ENCODE peak calls at places on chromosome 19, in eight cellular contexts. N is AG04450, H is esophagus squamous epithelium, R is ovary, X is transverse colon, F is heart left ventricle, D is PC-3, P is H1. S is an unnamed sample.

GRCh38 chr19:45096700-45097099 is 3.7 kb downstream of the PPP1R37 start:
- DNase-seq in H (no peak), N (no peak), P (no peak), F (no peak), D (no peak), X (no peak), R (no peak), S (no peak)

GRCh38 chr19:56133858-56134654 is 7.0 kb upstream of the ZNF444 start:
- DNase-seq in H (no peak), X (no peak), D (peak), F (no peak), R (no peak), N (no peak), P (no peak), S (peak)

GRCh38 chr19:29520390-29520789 is 5.4 kb upstream of the VSTM2B start:
- DNase-seq in X (no peak), N (no peak), P (no peak), H (no peak), R (no peak), F (no peak), D (no peak), S (no peak)

GRCh38 chr19:13035820-13036365 is 40.6 kb downstream of the NFIX start:
- DNase-seq in X (no peak), P (no peak), N (no peak), F (no peak), D (no peak), R (no peak), H (no peak), S (no peak)

GRCh38 chr19:35458821-35459391 is 10.8 kb downstream of the FFAR2 start:
- DNase-seq in H (no peak), D (no peak), P (no peak), X (no peak), R (no peak), F (no peak), N (no peak), S (no peak)

GRCh38 chr19:50361290-50362029 is 4.0 kb downstream of the NAPSA start:
- DNase-seq in D (no peak), P (no peak), H (no peak), F (no peak), R (no peak), N (no peak), X (no peak), S (peak)

GRCh38 chr19:3766520-3766919 is 4.0 kb downstream of the MRPL54 start:
- DNase-seq in F (no peak), R (no peak), D (no peak), P (no peak), X (no peak), N (no peak), H (no peak), S (no peak)

GRCh38 chr19:36849701-36850645 is 703 bp upstream of the ZNF345 start:
- DNase-seq in X (peak), R (peak), P (peak), F (peak), N (peak), H (peak), D (peak), S (peak)

GRCh38 chr19:39998511-39998910 is 1.7 kb downstream of the ZNF546 start:
- DNase-seq in N (no peak), P (no peak), H (no peak), R (no peak), X (no peak), D (peak), F (no peak), S (no peak)

GRCh38 chr19:13099073-13099999 is 3.3 kb downstream of the LYL1 start:
- DNase-seq in D (no peak), P (peak), X (peak), F (peak), H (no peak), R (peak), N (no peak), S (no peak)

GRCh38 chr19:39824143-39825092 is 9.5 kb downstream of the DYRK1B start:
- DNase-seq in R (peak), H (peak), X (peak), P (peak), D (peak), F (peak), N (peak), S (peak)

GRCh38 chr19:45716314-45717130 is 14.2 kb downstream of the FBXO46 start:
- DNase-seq in X (peak), P (no peak), R (no peak), H (no peak), D (peak), N (no peak), F (no peak), S (no peak)

GRCh38 chr19:21328402-21328801 is 808 bp downstream of the ZNF708 start:
- DNase-seq in N (no peak), P (no peak), X (no peak), F (no peak), R (no peak), D (no peak), H (no peak), S (peak)

GRCh38 chr19:54201980-54202379 is 1.3 kb downstream of the RPS9 start:
- DNase-seq in F (no peak), X (no peak), H (no peak), P (no peak), D (no peak), R (no peak), N (no peak), S (no peak)

GRCh38 chr19:50204811-50205675 is 1.6 kb downstream of the MYH14 start:
- DNase-seq in F (peak), X (peak), N (no peak), H (no peak), R (peak), D (peak), P (peak), S (no peak)

GRCh38 chr19:50464348-50464747 is 12.0 kb upstream of the EMC10 start:
- DNase-seq in P (no peak), N (no peak), D (no peak), R (no peak), H (no peak), X (no peak), F (no peak), S (no peak)

GRCh38 chr19:45498411-45499195 is at the start of gene PPM1N:
- DNase-seq in D (peak), P (peak), N (no peak), X (no peak), R (no peak), F (peak), H (no peak), S (peak)

GRCh38 chr19:3458229-3458555 is 22.1 kb downstream of the SMIM24 start:
- DNase-seq in N (no peak), D (no peak), H (no peak), X (no peak), R (no peak), F (no peak), P (no peak), S (no peak)

GRCh38 chr19:374183-374885 is 29.7 kb upstream of the MIER2 start:
- DNase-seq in F (no peak), N (no peak), P (no peak), X (no peak), H (no peak), D (peak), R (no peak), S (no peak)

GRCh38 chr19:42154471-42155323 is 22.5 kb upstream of the POU2F2 start:
- DNase-seq in F (no peak), X (no peak), P (no peak), H (no peak), R (no peak), D (no peak), N (no peak), S (no peak)

GRCh38 chr19:17475541-17476115 is 5.3 kb downstream of the SLC27A1 start:
- DNase-seq in D (peak), R (no peak), F (peak), H (no peak), P (no peak), X (peak), N (no peak), S (no peak)

GRCh38 chr19:50703915-50704548 is 15.6 kb downstream of the SHANK1 start:
- DNase-seq in R (no peak), H (no peak), P (no peak), F (no peak), X (no peak), N (no peak), D (peak), S (peak)

GRCh38 chr19:55441692-55442321 is 1.3 kb downstream of the SHISA7 start:
- DNase-seq in X (no peak), N (no peak), H (no peak), R (no peak), D (no peak), P (peak), F (no peak), S (no peak)

GRCh38 chr19:27775395-27775794 is 1437.6 kb downstream of the UQCRFS1 start:
- DNase-seq in X (no peak), F (no peak), H (no peak), P (no peak), D (no peak), N (no peak), R (no peak), S (peak)

GRCh38 chr19:16760990-16761389 is 41.3 kb downstream of the NWD1 start:
- DNase-seq in D (no peak), N (no peak), P (no peak), H (no peak), X (no peak), F (no peak), R (no peak), S (no peak)

GRCh38 chr19:32498641-32499200 is 82.3 kb upstream of the PDCD5 start:
- DNase-seq in R (no peak), P (no peak), D (no peak), F (no peak), H (no peak), X (no peak), N (no peak), S (no peak)

GRCh38 chr19:21463449-21464105 is 41.8 kb upstream of the ZNF429 start:
- DNase-seq in N (no peak), R (peak), X (peak), P (peak), D (peak), F (peak), H (no peak), S (no peak)

GRCh38 chr19:42290523-42291436 is 11.2 kb upstream of the PRR19 start:
- DNase-seq in R (no peak), P (peak), F (peak), N (no peak), X (no peak), D (no peak), H (no peak), S (peak)

GRCh38 chr19:5291588-5292193 is 48.9 kb downstream of the PTPRS start:
- DNase-seq in X (no peak), F (no peak), P (no peak), N (no peak), D (no peak), H (no peak), R (no peak), S (no peak)

GRCh38 chr19:5292843-5293606 is 47.6 kb downstream of the PTPRS start:
- DNase-seq in X (peak), N (peak), F (peak), D (peak), H (no peak), P (no peak), R (peak), S (peak)

GRCh38 chr19:5294403-5295160 is 46.0 kb downstream of the PTPRS start:
- DNase-seq in F (no peak), R (no peak), N (no peak), H (no peak), D (no peak), X (no peak), P (no peak), S (no peak)

GRCh38 chr19:5292453-5292842 is 48.2 kb downstream of the PTPRS start:
- DNase-seq in P (no peak), D (peak), X (peak), N (no peak), F (no peak), R (no peak), H (no peak), S (peak)

DNA sequence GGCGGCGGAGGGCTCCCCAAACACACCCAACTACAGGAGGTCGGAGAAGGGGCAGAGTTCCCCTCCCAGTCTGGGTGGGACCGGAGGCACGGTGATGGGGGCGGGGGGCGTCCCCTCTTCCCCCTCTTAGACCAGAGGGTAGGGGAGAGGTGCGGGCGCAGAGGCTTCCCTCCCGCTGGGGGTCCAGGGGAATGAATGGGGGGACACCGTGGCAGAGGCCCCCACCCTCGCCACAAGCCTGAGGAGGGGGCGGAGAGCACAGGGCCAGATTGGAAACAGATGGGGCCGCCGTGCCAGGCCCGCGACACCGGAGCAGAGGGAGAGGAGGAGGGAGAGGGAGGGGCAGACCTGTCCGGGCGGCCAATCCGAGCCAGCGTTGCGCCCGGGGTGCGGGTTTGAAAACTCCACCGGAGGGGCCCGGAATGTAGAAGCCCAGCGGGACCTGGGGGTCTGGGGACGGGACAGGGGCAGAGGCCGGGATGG is 47.0 kb downstream of the PTPRS start:
- DNase-seq in D (peak), R (peak), H (no peak), N (no peak), F (no peak), P (peak), X (no peak), S (peak)
- H3K27ac ChIP-seq in D (no peak), R (no peak), H (peak), N (no peak), F (no peak), P (peak), X (peak), S (peak)

GRCh38 chr19:7550169-7550770 is 14.8 kb downstream of the PNPLA6 start:
- DNase-seq in P (no peak), R (no peak), F (no peak), N (no peak), X (no peak), D (no peak), H (no peak), S (no peak)

GRCh38 chr19:7552781-7553180 is 17.3 kb downstream of the PNPLA6 start:
- DNase-seq in D (no peak), X (no peak), N (no peak), F (no peak), P (no peak), H (no peak), R (no peak), S (no peak)

GRCh38 chr19:7554565-7554964 is 19.0 kb downstream of the PNPLA6 start:
- DNase-seq in X (no peak), H (no peak), F (no peak), N (no peak), D (no peak), P (no peak), R (no peak), S (no peak)

GRCh38 chr19:7549749-7550148 is 14.2 kb downstream of the PNPLA6 start:
- DNase-seq in D (no peak), P (no peak), X (no peak), R (no peak), F (no peak), H (no peak), N (no peak), S (no peak)

GRCh38 chr19:7550987-7551761 is 15.7 kb downstream of the PNPLA6 start:
- DNase-seq in N (no peak), P (peak), D (peak), F (peak), H (no peak), X (peak), R (peak), S (peak)
- TF ChIP-seq CTCF in N (no peak), P (no peak), D (no peak), F (no peak), H (no peak), X (no peak), R (no peak), S (no peak)

DNA sequence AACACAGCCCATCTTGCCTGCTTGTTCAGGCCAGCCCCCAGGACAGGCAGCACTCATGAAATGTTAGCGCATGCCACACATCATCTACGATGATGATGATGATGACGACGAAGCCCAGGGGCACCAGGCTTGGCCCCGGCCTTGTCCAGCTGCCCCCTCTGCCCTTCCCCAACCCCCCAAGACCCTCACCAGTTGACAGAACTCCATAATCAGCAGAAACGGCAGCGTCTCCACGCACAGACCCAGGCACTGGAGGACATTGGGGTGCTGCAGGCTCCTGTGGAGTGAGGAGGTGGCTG is 9.0 kb downstream of the LMTK3 start:
- DNase-seq in R (no peak), N (no peak), H (no peak), D (no peak), X (no peak), P (no peak), F (no peak), S (no peak)
- H3K4me3 ChIP-seq in R (no peak), N (no peak), H (no peak), D (peak), X (no peak), P (peak), F (no peak), S (peak)

DNA sequence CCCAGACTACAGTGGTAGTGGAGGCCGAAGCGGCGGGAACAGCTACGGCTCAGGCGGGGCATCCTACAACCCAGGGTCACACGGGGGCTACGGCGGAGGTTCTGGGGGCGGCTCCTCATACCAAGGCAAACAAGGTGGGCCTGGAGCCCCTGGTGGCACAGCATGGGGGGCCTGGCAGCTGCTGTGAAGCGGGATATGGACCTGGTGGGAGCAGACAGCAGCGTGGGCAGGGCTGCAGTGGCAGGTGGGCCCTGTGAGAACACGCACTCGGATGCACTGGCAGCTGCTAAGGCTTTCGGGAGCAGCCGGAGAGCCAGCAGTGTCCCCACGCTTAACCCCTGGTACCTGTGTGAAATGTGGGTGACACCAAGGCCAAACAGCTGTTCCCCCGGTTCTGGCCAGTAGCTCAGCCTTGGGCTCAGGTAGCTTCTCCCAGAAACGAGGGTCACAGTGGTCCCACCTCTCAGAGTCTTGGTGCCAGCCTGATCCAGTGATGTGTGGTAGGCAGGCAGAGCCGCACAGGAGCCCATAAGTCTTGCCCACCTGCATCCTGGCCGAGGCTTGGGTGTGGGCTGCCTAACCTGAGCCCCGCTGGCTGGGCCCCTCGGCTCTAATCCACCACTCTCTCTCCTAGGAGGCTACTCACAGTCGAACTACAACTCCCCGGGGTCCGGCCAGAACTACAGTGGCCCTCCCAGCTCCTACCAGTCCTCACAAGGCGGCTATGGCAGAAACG is 12.5 kb upstream of the QTRT1 start:
- DNase-seq in R (no peak), F (no peak), P (no peak), D (no peak), H (no peak), X (no peak), N (no peak), S (no peak)
- H3K27ac ChIP-seq in R (no peak), F (no peak), P (no peak), D (no peak), H (no peak), X (no peak), N (no peak), S (no peak)

GRCh38 chr19:23436944-23437343 is 41.7 kb upstream of the ZNF91 start:
- DNase-seq in F (no peak), H (no peak), N (no peak), R (no peak), P (peak), D (peak), X (no peak), S (no peak)
- TF ChIP-seq CTCF in F (no peak), H (no peak), N (peak), R (no peak), P (no peak), D (no peak), X (peak), S (peak)

DNA sequence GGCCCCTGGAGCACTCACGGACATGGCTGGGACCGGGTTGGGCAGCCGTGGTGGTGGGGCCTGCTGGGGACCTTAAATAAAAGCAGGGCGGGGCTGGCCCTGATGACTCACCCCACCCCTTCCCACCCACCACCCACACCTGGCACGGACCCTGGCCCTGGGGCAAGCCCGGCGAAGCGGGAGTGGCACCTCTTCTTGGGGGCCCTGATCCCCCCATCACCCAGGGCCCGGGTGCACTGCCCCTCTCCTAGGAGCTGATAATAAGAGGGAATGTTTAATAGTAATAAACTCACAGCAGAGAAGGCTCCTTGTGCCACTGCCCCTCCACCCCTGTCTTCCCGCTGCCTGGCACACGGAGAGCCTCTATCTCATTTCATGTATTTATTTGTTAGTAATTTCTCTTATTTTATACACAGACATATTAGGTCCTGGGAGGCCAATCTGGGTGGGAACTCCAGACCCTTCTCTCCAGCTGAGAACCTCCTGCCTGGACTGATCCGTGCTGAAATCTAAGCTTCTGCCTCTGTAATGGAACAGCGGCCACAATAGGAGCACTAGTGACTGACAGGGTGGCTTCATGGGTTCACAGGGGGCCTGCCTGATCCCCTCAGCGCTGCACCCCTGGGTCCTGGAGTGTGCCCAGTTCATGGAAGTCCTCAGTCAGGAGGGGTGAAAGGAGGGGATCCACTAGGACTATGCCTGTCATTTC is at the start of gene LGALS7:
- DNase-seq in F (no peak), D (no peak), H (no peak), R (no peak), P (no peak), X (no peak), N (no peak), S (no peak)
- H3K4me3 ChIP-seq in F (no peak), D (no peak), H (no peak), R (no peak), P (no peak), X (no peak), N (no peak), S (no peak)

DNA sequence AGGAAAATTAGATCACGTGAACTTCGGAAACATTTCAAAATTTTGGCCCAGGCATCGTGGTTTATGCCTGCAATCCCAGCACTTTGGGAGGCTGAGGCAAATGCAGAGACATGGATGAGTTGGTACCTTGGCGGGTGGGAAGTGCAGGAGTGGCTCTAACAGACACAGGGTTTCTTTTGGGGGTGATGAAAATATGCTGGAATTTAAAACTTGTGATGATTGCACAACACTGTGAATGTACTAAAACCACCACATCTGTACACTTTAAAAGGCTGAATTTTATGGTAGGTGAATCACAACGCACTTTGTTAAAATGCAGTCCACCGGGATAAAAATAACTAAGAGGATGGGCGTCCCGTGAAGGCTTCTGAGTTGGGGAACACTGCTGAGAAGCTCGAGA is 47.2 kb downstream of the MLLT1 start:
- DNase-seq in F (no peak), H (no peak), N (peak), R (no peak), D (peak), X (no peak), P (no peak), S (no peak)
- H3K27ac ChIP-seq in F (peak), H (peak), N (peak), R (no peak), D (no peak), X (no peak), P (no peak), S (no peak)

S was measured in A673.